ENCODE peak calls at places on chromosomes 4 and X, in five cellular contexts. U, E, C, M and Y are unnamed samples.

GRCh38 chr4:98657531-98658286 is 702 bp downstream of the TSPAN5 start:
- DNase-seq in U (no peak), E (peak; percentile 87), C (peak; percentile 59), M (peak; percentile 23), Y (no peak)

GRCh38 chr4:36841583-36842326 is 402.8 kb upstream of the NWD2 start:
- DNase-seq in U (no peak), E (no peak), C (no peak), M (no peak), Y (no peak)

GRCh38 chrX:19611636-19612376 is 96.5 kb upstream of the MAP3K15 start:
- DNase-seq in U (no peak), E (no peak), C (no peak), M (no peak), Y (no peak)

GRCh38 chr4:134906404-134907023 is 704.9 kb upstream of the PABPC4L start:
- DNase-seq in U (no peak), E (peak; percentile 2), C (no peak), M (no peak), Y (no peak)

GRCh38 chr4:153788419-153789276 is at the start of gene SFRP2:
- DNase-seq in U (no peak), E (peak; percentile 44), C (no peak), M (no peak), Y (no peak)

GRCh38 chr4:84220990-84221389 is 278.1 kb downstream of the NKX6-1 start:
- DNase-seq in U (no peak), E (no peak), C (no peak), M (no peak), Y (no peak)

GRCh38 chrX:45050558-45050957 is 150.1 kb downstream of the DIPK2B start:
- DNase-seq in U (no peak), E (no peak), C (no peak), M (no peak), Y (no peak)

GRCh38 chr4:117777721-117778120 is 256.6 kb upstream of the NDST3 start:
- DNase-seq in U (no peak), E (no peak), C (no peak), M (no peak), Y (no peak)

GRCh38 chr4:113969935-113970334 is 9.5 kb downstream of the ARSJ start:
- DNase-seq in U (no peak), E (no peak), C (no peak), M (no peak), Y (no peak)

GRCh38 chrX:134512566-134512965 is 52.6 kb downstream of the HPRT1 start:
- DNase-seq in U (no peak), E (no peak), C (no peak), M (no peak), Y (no peak)

GRCh38 chr4:141646969-141647368 is 10.6 kb downstream of the IL15 start:
- DNase-seq in U (no peak), E (no peak), C (no peak), M (no peak), Y (no peak)

GRCh38 chrX:137646472-137646871 is 80.5 kb downstream of the ZIC3 start:
- DNase-seq in U (no peak), E (no peak), C (no peak), M (no peak), Y (no peak)

GRCh38 chr4:1975391-1975801 is 33.4 kb downstream of the NELFA start:
- DNase-seq in U (no peak), E (no peak), C (peak; percentile 85), M (no peak), Y (no peak)

GRCh38 chr4:73721419-73721818 is 18.9 kb upstream of the CXCL8 start:
- DNase-seq in U (no peak), E (no peak), C (no peak), M (no peak), Y (no peak)

GRCh38 chr4:4384837-4385236 is 2.1 kb upstream of the NSG1 start:
- DNase-seq in U (peak; percentile 35), E (peak; percentile 66), C (no peak), M (no peak), Y (no peak)

GRCh38 chrX:118523920-118524319 is 28.3 kb downstream of the DOCK11 start:
- DNase-seq in U (no peak), E (no peak), C (no peak), M (no peak), Y (no peak)

DNA sequence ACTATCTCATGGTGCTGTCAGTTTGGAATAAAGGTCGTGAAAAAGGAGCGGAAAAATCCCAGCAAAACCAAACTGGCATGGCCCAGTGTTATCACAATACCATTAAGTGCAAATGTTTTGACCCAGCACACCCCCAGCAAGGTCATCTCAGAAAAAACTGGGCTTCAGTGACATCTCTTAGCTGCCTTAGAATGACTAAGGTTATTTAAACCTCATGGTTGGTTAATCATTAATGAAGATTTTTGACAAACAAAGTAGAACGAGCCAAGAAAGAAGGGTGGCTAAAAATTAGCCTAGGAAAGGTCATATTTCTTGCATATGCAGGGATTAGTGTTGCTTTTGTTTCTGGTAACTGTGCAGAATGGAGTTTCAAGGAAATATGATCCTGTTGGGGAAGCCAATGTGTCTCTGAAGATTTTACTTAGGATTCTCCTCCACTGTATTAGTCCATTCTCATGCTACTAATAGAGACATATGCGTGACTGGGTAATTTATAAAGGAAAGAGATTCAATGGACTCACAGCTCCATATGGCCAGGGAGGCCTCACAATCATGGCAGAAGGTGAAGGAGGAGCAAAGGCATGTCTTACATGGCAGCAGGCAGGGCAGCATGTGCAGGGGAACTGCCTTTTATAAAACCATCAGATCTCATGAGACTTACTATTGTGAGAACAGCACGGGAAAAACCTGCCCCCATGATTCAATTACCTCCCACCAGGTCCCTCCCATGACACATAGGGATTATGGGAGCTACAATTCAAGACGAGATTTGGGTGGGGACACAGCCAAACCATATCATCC is 83.5 kb downstream of the CHRNA9 start:
- DNase-seq in U (no peak), E (no peak), C (no peak), M (no peak), Y (no peak)
- TF ChIP-seq POLR2AphosphoS5 in U (no peak), E (no peak), C (no peak), M (no peak), Y (no peak)

GRCh38 chrX:100410901-100411801 is 1.1 kb upstream of the PCDH19 start:
- DNase-seq in U (no peak), E (peak; percentile 33), C (no peak), M (no peak), Y (no peak)

GRCh38 chrX:100408643-100409315 is 1.3 kb downstream of the PCDH19 start:
- DNase-seq in U (no peak), E (peak; percentile 22), C (no peak), M (no peak), Y (no peak)

GRCh38 chrX:100411802-100412333 is 1.8 kb upstream of the PCDH19 start:
- DNase-seq in U (no peak), E (no peak), C (no peak), M (no peak), Y (no peak)

GRCh38 chrX:100409316-100410082 is 574 bp downstream of the PCDH19 start:
- DNase-seq in U (no peak), E (peak; percentile 30), C (no peak), M (no peak), Y (no peak)

DNA sequence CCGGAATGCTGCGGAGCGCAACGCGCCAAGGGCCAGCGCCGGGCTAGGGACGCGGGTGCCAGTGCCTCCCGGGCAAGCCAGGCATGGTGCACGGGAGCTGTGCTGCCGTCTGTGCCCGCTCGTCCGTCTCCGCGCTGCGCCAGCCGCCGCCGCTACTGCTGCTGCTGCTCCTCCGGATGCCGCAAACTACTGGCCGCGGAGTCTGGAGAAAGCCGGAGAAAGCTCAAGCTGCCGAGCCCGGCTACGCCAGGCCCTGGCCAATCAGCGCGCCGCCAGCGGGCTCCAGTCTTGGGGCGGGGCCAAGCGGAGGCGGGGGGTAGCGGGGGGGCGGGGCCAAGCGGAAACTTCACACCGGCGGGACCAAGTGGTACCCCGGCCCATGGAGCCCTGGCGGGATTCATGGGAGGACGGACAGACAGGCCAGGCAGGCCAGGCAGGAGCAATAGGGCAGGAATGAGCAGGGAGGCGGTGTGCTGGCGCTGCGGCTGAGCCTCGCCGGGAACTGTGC is at the start of gene PCDH19:
- DNase-seq in U (no peak), E (peak; percentile 86), C (no peak), M (peak; percentile 42), Y (no peak)
- TF ChIP-seq POLR2AphosphoS5 in U (no peak), E (no peak), C (no peak), M (no peak), Y (no peak)

GRCh38 chrX:25597561-25597960 is 540.6 kb upstream of the MAGEB18 start:
- DNase-seq in U (no peak), E (no peak), C (no peak), M (no peak), Y (no peak)
- TF ChIP-seq POLR2AphosphoS5 in U (no peak), E (no peak), C (no peak), M (no peak), Y (no peak)

GRCh38 chrX:48487362-48487785 is 11.4 kb downstream of the FTSJ1 start:
- DNase-seq in U (peak; percentile 56), E (no peak), C (no peak), M (no peak), Y (no peak)
- TF ChIP-seq POLR2AphosphoS5 in U (no peak), E (no peak), C (no peak), M (no peak), Y (no peak)

GRCh38 chr4:82266345-82266744 is 107.4 kb downstream of the HNRNPD start:
- DNase-seq in U (no peak), E (no peak), C (no peak), M (no peak), Y (no peak)

GRCh38 chr4:82261063-82261462 is 112.7 kb downstream of the HNRNPD start:
- DNase-seq in U (no peak), E (no peak), C (no peak), M (no peak), Y (no peak)

GRCh38 chr4:82256718-82257117 is 117.1 kb downstream of the HNRNPD start:
- DNase-seq in U (no peak), E (no peak), C (no peak), M (no peak), Y (no peak)

GRCh38 chr4:82260632-82261031 is 113.2 kb downstream of the HNRNPD start:
- DNase-seq in U (no peak), E (no peak), C (no peak), M (no peak), Y (no peak)
- TF ChIP-seq POLR2AphosphoS5 in U (no peak), E (no peak), C (no peak), M (no peak), Y (no peak)

DNA sequence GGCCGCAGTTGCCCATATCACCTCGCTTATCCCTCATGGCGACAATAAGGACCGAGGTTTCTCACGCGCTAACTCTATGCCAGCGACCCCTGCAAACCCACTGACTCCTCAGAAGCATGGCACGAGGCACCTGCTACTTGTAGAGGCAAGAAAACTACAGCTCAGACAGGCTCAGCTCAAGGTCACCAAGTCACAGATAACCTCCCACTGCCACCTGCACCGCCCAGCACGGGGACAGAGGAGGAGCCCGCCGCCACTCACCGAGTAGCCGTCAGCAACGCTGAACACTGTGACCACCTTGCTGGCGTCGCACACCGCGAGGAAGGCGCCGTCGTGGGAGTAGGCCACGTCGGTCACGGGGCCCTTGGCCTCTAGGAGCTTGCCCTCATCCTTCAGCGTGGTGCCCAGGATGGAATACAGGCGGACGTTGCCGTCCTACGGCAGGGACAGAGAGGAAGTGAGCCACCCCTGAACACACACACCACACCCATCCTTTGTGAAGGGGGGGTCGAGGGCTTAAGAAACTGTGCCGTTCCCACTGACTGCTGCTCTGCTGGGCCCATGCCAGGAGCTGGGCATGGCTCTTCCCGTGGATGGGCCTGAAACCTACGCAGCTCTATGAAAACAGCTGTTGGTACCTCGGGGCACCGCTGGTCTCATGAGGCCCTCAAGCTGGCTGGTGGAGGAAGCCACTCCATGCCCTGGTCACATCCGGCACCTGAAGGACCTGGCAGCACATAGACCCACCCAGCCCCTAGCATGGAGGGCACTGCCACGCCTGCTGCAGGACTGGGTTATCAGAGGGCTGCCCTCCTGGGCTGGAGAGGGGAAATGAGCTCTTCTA is 38.9 kb downstream of the WDR1 start:
- DNase-seq in U (peak; percentile 26), E (no peak), C (peak; percentile 53), M (no peak), Y (peak; percentile 5)
- TF ChIP-seq POLR2AphosphoS5 in U (no peak), E (no peak), C (peak; percentile 49), M (no peak), Y (no peak)